ENCODE peak calls at places on chromosomes 7 and 10, in four cellular contexts. Y is H1, J is K562, O is HepG2. F is an unnamed sample.

GRCh38 chr10:70965566-70965965 is 77.2 kb upstream of the PCBD1 start:
- DNase-seq in Y (no peak), J (no peak), O (no peak), F (no peak)

GRCh38 chr10:124520553-124521428 is 59.2 kb downstream of the LHPP start:
- DNase-seq in Y (no peak), J (no peak), O (no peak), F (no peak)

GRCh38 chr10:458466-458865 is 231.0 kb downstream of the DIP2C start:
- DNase-seq in Y (no peak), J (no peak), O (no peak), F (no peak)

GRCh38 chr7:46999866-47000265 is 582.0 kb downstream of the TNS3 start:
- DNase-seq in Y (no peak), J (no peak), O (no peak), F (no peak)

GRCh38 chr10:34194259-34194658 is 620.8 kb downstream of the PARD3 start:
- DNase-seq in Y (no peak), J (no peak), O (no peak), F (no peak)

GRCh38 chr10:114548662-114549061 is 109.4 kb downstream of the ABLIM1 start:
- DNase-seq in Y (no peak), J (peak), O (peak), F (peak)

GRCh38 chr7:105413887-105414437 is 25.2 kb upstream of the SRPK2 start:
- DNase-seq in Y (no peak), J (no peak), O (no peak), F (no peak)

GRCh38 chr7:121515651-121516401 is 119.7 kb upstream of the FAM3C start:
- DNase-seq in Y (no peak), J (no peak), O (no peak), F (no peak)

GRCh38 chr10:60314306-60314940 is 75.3 kb downstream of the ANK3 start:
- DNase-seq in Y (no peak), J (no peak), O (no peak), F (no peak)

GRCh38 chr10:115856580-115856979 is 416.4 kb downstream of the GFRA1 start:
- DNase-seq in Y (no peak), J (no peak), O (no peak), F (no peak)

GRCh38 chr10:44860811-44861751 is 50.1 kb upstream of the TMEM72 start:
- DNase-seq in Y (no peak), J (no peak), O (peak), F (peak)

GRCh38 chr10:89588671-89589070 is 53.3 kb upstream of the SLC16A12 start:
- DNase-seq in Y (no peak), J (no peak), O (no peak), F (no peak)

GRCh38 chr7:1301812-1302310 is 69.2 kb downstream of the UNCX start:
- DNase-seq in Y (no peak), J (no peak), O (no peak), F (no peak)

GRCh38 chr10:101952196-101952595 is 103.8 kb downstream of the ARMH3 start:
- DNase-seq in Y (no peak), J (no peak), O (no peak), F (no peak)

GRCh38 chr7:43135129-43135528 is 22.7 kb downstream of the HECW1 start:
- DNase-seq in Y (no peak), J (no peak), O (no peak), F (no peak)

GRCh38 chr10:88525371-88526079 is 57.6 kb downstream of the RNLS start:
- DNase-seq in Y (no peak), J (no peak), O (no peak), F (peak)

GRCh38 chr7:111531993-111532392 is 30.3 kb downstream of the IMMP2L start:
- DNase-seq in Y (no peak), J (no peak), O (no peak), F (no peak)

GRCh38 chr10:93859049-93859655 is 34.6 kb upstream of the SLC35G1 start:
- DNase-seq in Y (no peak), J (peak), O (no peak), F (peak)

GRCh38 chr10:19498348-19499290 is 317.6 kb upstream of the PLXDC2 start:
- DNase-seq in Y (no peak), J (no peak), O (no peak), F (no peak)

GRCh38 chr10:43043342-43043772 is 33.5 kb upstream of the RET start:
- DNase-seq in Y (no peak), J (no peak), O (no peak), F (no peak)

GRCh38 chr7:36158321-36158605 is 5.2 kb downstream of the EEPD1 start:
- DNase-seq in Y (no peak), J (no peak), O (no peak), F (no peak)

GRCh38 chr7:45564886-45565455 is 9.2 kb upstream of the ADCY1 start:
- DNase-seq in Y (no peak), J (no peak), O (no peak), F (no peak)

GRCh38 chr10:24340429-24340828 is 131.5 kb downstream of the KIAA1217 start:
- DNase-seq in Y (no peak), J (no peak), O (no peak), F (no peak)

GRCh38 chr7:135414850-135415439 is 95.0 kb downstream of the CNOT4 start:
- DNase-seq in Y (peak), J (peak), O (peak), F (peak)

GRCh38 chr10:33288127-33288526 is 46.3 kb downstream of the NRP1 start:
- DNase-seq in Y (no peak), J (no peak), O (no peak), F (no peak)

GRCh38 chr10:88707429-88708110 is 1.5 kb downstream of the LIPK start:
- DNase-seq in Y (no peak), J (no peak), O (no peak), F (no peak)

GRCh38 chr7:75985009-75985517 is 9.3 kb downstream of the TMEM120A start:
- DNase-seq in Y (no peak), J (no peak), O (no peak), F (no peak)

GRCh38 chr10:108375691-108376090 is 1211.2 kb upstream of the SORCS1 start:
- DNase-seq in Y (no peak), J (no peak), O (no peak), F (no peak)

GRCh38 chr10:110864662-110865140 is 7.0 kb upstream of the PDCD4 start:
- DNase-seq in Y (no peak), J (no peak), O (no peak), F (no peak)

GRCh38 chr7:152884321-152884720 is 124.8 kb downstream of the ACTR3B start:
- DNase-seq in Y (no peak), J (no peak), O (no peak), F (no peak)

GRCh38 chr7:2471396-2471795 is 4.8 kb downstream of the GRIFIN start:
- DNase-seq in Y (no peak), J (no peak), O (no peak), F (no peak)

GRCh38 chr10:52420656-52421055 is 106.6 kb downstream of the DKK1 start:
- DNase-seq in Y (no peak), J (no peak), O (no peak), F (peak)

GRCh38 chr7:151086802-151087246 is 549 bp downstream of the AGAP3 start:
- DNase-seq in Y (no peak), J (peak), O (no peak), F (no peak)

GRCh38 chr10:75334720-75335119 is 66.8 kb downstream of the ZNF503 start:
- DNase-seq in Y (no peak), J (no peak), O (no peak), F (no peak)

GRCh38 chr7:73893342-73894101 is 32.6 kb downstream of the TMEM270 start:
- DNase-seq in Y (no peak), J (no peak), O (no peak), F (no peak)

GRCh38 chr7:73896454-73896853 is 35.5 kb downstream of the TMEM270 start:
- DNase-seq in Y (no peak), J (no peak), O (no peak), F (no peak)

GRCh38 chr7:73895626-73896025 is 34.7 kb downstream of the TMEM270 start:
- DNase-seq in Y (no peak), J (no peak), O (no peak), F (no peak)

GRCh38 chr7:73892003-73892975 is 31.3 kb downstream of the TMEM270 start:
- DNase-seq in Y (no peak), J (no peak), O (no peak), F (no peak)

GRCh38 chr7:73894851-73895441 is 34.0 kb downstream of the TMEM270 start:
- DNase-seq in Y (no peak), J (peak), O (no peak), F (peak)
- TF ChIP-seq USF2 in Y (no peak), J (no peak), O (no peak), F (peak)

DNA sequence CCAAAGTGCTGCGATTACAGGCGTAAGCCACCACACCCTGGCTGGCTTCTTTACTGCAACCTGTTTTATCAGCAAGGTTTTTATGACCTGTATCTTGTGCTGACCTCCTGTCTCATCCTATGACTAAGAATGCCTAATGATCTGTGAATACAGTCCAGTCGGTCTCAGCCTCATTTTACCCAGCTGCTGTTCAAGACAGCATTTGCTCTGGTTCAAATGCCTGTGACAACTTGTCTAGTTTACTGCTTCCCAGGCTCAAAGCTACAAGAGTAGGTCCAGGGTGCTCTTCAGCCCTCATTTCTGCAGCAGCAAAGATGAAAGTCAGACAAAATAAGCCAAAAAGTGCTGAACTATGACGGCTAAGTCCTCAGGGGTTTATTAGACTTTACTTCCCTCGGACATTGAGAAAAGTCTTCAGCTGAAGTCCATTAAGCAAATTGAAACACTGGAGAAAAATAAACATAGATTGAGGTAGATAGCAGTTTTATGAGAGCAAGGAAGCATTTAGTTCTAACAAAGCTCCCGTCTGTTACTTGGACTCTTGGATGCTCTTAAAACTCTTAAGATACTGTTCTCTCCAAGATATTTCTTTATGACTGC is 12.5 kb upstream of the LYZL1 start:
- DNase-seq in Y (no peak), J (no peak), O (no peak), F (no peak)
- TF ChIP-seq PHF8 in Y (no peak), J (no peak), O (no peak), F (no peak)

GRCh38 chr10:77328272-77328816 is 309.3 kb downstream of the KCNMA1 start:
- DNase-seq in Y (no peak), J (peak), O (peak), F (no peak)
- TF ChIP-seq USF2 in Y (no peak), J (no peak), O (no peak), F (no peak)

DNA sequence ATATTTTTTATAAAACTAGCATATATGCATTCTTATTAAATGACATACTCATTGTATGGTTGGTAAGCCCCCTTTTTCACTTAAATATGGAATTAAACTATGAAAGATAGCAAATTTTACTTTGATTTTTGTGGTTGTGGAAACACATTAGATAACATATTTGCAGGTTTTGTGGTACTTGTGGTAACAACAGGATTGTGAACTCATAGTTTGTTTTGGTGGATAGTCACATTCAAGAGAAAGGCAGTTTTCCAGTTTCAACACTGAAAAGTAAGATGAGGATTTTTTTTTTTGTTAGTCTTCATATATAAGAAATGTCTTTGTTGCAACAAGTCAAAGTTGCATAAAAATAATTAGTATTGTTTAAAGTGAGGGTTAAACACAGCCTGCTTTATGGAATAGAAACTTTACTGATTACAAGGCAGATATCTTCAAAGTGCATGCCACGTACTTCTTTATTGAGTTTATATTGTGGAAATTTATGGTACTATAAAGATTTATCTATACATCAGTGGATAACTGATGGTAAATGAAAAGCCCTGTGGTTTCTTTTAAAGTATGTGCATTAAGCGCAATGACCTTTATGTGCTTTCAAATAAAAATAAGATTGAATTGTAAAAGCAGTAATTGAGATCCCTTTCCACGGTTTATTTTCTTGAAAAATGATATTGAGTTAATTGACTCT is 39.7 kb upstream of the SEMA3D start:
- DNase-seq in Y (no peak), J (no peak), O (no peak), F (no peak)
- TF ChIP-seq PHF8 in Y (no peak), J (no peak), O (no peak), F (no peak)

GRCh38 chr10:96794786-96795733 is 37.0 kb upstream of the LCOR start:
- DNase-seq in Y (no peak), J (no peak), O (peak), F (no peak)
- TF ChIP-seq USF2 in Y (no peak), J (no peak), O (no peak), F (no peak)

GRCh38 chr10:86942441-86943315 is 14.7 kb downstream of the MMRN2 start:
- DNase-seq in Y (no peak), J (no peak), O (no peak), F (no peak)
- TF ChIP-seq PHF8 in Y (no peak), J (no peak), O (no peak), F (no peak)

DNA sequence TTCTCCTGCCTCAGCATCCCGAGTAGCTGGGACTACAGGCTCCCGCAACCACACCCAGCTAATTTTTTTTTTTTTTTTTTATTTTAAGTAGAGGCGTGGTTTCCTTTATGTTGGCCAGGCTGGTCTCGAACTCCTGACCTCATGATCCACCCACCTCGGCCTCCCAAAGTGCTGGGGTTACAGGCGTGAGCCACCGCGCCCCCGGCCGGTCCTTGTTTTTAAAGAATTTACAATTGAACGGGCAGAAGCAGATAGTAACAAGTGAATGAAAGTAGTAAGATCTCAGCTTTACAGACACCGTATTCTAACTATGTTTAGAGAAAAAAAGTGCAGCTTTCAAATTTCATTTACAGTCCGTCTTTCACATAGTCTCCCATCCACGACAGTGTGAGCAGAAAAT is 112.5 kb upstream of the VWC2 start:
- DNase-seq in Y (no peak), J (no peak), O (no peak), F (no peak)
- TF ChIP-seq USF2 in Y (no peak), J (no peak), O (no peak), F (no peak)

GRCh38 chr7:31134246-31135188 is 82.4 kb downstream of the ADCYAP1R1 start:
- DNase-seq in Y (peak), J (peak), O (peak), F (peak)
- TF ChIP-seq PHF8 in Y (no peak), J (no peak), O (no peak), F (no peak)